ENCODE peak calls at places on chromosomes 7 and 10, in four cellular contexts. One of them, this sample, is unnamed.

GRCh38 chr10:100340948-100341847 is 5.8 kb upstream of the SCD start:
- DNase-seq in HepG2: peak; percentile 77
- DNase-seq in K562: no peak
- DNase-seq in GM12878: no peak
- DNase-seq in this sample: no peak

GRCh38 chr7:100132697-100133137 is 6.0 kb downstream of the MBLAC1 start:
- DNase-seq in GM12878: no peak
- DNase-seq in K562: peak; percentile 87
- DNase-seq in HepG2: peak; percentile 57
- DNase-seq in this sample: no peak

GRCh38 chr10:97788552-97789442 is 17.0 kb upstream of the SFRP5 start:
- DNase-seq in HepG2: peak; percentile 43
- DNase-seq in GM12878: no peak
- DNase-seq in K562: peak; percentile 93
- DNase-seq in this sample: no peak

GRCh38 chr10:27446091-27446918 is 57.8 kb upstream of the RAB18 start:
- DNase-seq in K562: peak; percentile 6
- DNase-seq in HepG2: peak; percentile 3
- DNase-seq in GM12878: no peak
- DNase-seq in this sample: peak; percentile 23

GRCh38 chr10:83667594-83667993 is 471.7 kb upstream of the GHITM start:
- DNase-seq in GM12878: no peak
- DNase-seq in HepG2: no peak
- DNase-seq in K562: no peak
- DNase-seq in this sample: no peak

GRCh38 chr10:29757551-29758297 is 123.0 kb upstream of the SVIL start:
- DNase-seq in K562: no peak
- DNase-seq in HepG2: no peak
- DNase-seq in GM12878: no peak
- DNase-seq in this sample: peak; percentile 85

GRCh38 chr7:37117261-37117660 is 331.4 kb downstream of the ELMO1 start:
- DNase-seq in K562: no peak
- DNase-seq in GM12878: no peak
- DNase-seq in HepG2: no peak
- DNase-seq in this sample: no peak

GRCh38 chr7:49848211-49848841 is 74.9 kb downstream of the VWC2 start:
- DNase-seq in K562: no peak
- DNase-seq in GM12878: no peak
- DNase-seq in HepG2: no peak
- DNase-seq in this sample: no peak

GRCh38 chr10:48667960-48668541 is 16.6 kb upstream of the WDFY4 start:
- DNase-seq in HepG2: no peak
- DNase-seq in GM12878: peak; percentile 94
- DNase-seq in K562: no peak
- DNase-seq in this sample: no peak

GRCh38 chr7:23811540-23811939 is 101.5 kb downstream of the STK31 start:
- DNase-seq in K562: peak; percentile 25
- DNase-seq in GM12878: no peak
- DNase-seq in HepG2: peak; percentile 10
- DNase-seq in this sample: peak; percentile 13

GRCh38 chr10:22437620-22438588 is 92.6 kb downstream of the SPAG6 start:
- DNase-seq in HepG2: peak; percentile 62
- DNase-seq in K562: no peak
- DNase-seq in GM12878: no peak
- DNase-seq in this sample: no peak

GRCh38 chr10:30014511-30014910 is 44.9 kb downstream of the JCAD start:
- DNase-seq in GM12878: no peak
- DNase-seq in K562: no peak
- DNase-seq in HepG2: no peak
- DNase-seq in this sample: no peak

DNA sequence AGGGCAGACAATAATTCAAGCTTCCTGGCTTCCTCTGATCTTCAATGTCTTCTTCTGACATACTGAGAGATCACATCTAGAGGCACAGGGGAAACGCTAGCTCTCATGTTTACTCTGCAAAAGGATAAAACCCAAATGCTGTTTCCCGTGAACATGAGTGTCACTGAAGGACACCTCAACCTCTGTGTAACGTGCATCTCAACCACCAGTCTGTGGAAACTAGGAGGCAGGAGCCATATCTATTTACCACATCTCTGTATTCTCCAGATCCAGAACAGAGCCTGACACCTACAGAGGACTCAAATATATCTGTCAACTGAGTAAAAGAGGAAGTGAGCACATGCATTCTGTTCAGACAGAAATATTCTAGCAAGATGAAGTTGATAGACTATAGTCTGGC is 140.3 kb upstream of the TARP start:
- DNase-seq in HepG2: no peak
- DNase-seq in K562: peak; percentile 21
- DNase-seq in GM12878: no peak
- DNase-seq in this sample: no peak
- TF ChIP-seq ZBTB33 in HepG2: no peak
- TF ChIP-seq ZBTB33 in K562: no peak
- TF ChIP-seq ZBTB33 in GM12878: no peak
- TF ChIP-seq ZBTB33 in this sample: no peak

GRCh38 chr7:47314728-47315601 is 266.9 kb downstream of the TNS3 start:
- DNase-seq in GM12878: no peak
- DNase-seq in HepG2: no peak
- DNase-seq in K562: no peak
- DNase-seq in this sample: no peak
- TF ChIP-seq SRF in GM12878: no peak
- TF ChIP-seq SRF in HepG2: no peak
- TF ChIP-seq SRF in K562: no peak
- TF ChIP-seq SRF in this sample: no peak

DNA sequence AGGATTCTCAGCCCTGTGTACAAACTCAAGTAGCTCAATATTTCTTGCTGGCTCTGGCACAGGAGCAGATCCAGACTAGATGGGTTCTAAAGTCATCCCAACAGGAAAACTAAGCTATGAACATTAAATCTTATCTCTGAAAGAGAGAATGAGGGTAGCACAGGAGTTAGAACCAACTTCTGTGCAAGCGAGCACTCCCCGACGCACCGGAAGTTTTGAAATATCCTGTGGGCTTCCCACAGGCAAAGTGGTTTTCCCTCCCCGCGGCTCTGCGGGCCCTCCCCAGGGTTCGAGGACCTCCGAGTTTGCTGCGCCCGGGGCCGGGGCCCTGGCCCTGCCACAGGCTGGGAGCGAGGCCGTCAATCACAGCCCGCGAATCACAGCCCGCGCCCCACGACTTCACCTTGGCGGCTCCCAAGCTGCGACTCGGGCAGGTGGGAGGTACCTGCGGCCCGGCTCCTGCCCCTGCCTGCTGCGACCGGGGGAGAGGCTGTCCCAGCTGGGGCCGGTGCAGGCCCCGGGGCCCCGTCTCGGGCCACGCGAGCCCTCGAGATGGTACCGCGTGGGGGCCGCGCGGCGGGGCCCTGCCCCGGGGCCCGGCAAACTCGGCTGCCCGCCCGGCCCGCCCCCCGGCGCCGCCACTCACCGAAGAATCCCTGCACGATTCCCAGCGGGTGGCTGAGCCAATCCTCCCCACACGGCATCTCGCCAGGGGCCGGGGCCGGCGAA is 598 bp downstream of the MCMBP start:
- DNase-seq in K562: peak; percentile 29
- DNase-seq in HepG2: no peak
- DNase-seq in GM12878: no peak
- DNase-seq in this sample: peak; percentile 51
- TF ChIP-seq SIN3A in K562: no peak
- TF ChIP-seq SIN3A in HepG2: peak; percentile 58
- TF ChIP-seq SIN3A in GM12878: no peak
- TF ChIP-seq SIN3A in this sample: no peak

GRCh38 chr10:101649530-101650085 is 45.4 kb downstream of the FBXW4 start:
- DNase-seq in K562: no peak
- DNase-seq in HepG2: no peak
- DNase-seq in GM12878: no peak
- DNase-seq in this sample: no peak
- TF ChIP-seq ZBTB33 in K562: no peak
- TF ChIP-seq ZBTB33 in HepG2: no peak
- TF ChIP-seq ZBTB33 in GM12878: no peak
- TF ChIP-seq ZBTB33 in this sample: no peak

GRCh38 chr7:155032978-155033377 is 30.1 kb upstream of the PAXIP1 start:
- DNase-seq in GM12878: no peak
- DNase-seq in HepG2: no peak
- DNase-seq in K562: no peak
- DNase-seq in this sample: no peak
- TF ChIP-seq SRF in GM12878: no peak
- TF ChIP-seq SRF in HepG2: no peak
- TF ChIP-seq SRF in K562: no peak
- TF ChIP-seq SRF in this sample: no peak

DNA sequence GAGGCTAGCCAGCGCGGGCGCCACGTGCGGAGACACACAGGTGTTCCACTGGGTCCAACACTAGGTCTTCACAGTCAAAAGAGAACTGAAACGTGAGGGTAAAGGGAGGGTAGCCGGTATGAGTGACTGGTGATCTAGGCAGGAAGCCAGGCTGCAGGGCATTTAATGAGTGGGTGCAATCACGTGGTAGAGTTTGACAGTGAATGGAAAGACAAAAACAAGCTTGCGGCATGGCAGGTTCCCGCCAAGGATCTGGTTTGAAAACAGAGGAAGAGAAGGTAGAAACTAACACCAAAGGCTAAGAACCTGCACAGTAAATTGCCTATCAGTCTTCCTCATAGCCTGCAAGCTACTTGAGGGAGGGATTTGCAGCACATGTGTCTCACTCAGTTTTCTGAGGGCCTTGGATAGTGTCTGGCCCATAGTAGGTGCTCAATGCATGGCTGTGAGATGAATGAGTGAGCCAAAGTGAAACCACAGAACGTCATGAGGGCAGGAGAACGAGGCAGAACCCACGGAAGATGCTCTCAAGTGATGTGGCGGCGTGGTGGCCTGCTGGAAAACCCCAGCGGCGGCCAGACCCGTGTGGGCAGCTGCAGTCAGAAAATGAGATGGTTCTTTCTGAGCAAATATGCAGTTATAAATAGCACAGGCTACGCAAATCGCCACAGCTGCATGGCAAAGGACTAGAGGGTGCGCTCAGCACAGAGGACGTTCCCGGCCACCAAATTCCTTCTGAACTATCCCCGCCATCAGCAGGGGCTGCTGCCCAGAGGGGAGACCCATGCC is 183.6 kb upstream of the NFE2L3 start:
- DNase-seq in HepG2: no peak
- DNase-seq in K562: no peak
- DNase-seq in GM12878: peak; percentile 98
- DNase-seq in this sample: no peak
- TF ChIP-seq SIN3A in HepG2: no peak
- TF ChIP-seq SIN3A in K562: no peak
- TF ChIP-seq SIN3A in GM12878: peak; percentile 94
- TF ChIP-seq SIN3A in this sample: no peak

GRCh38 chr7:35729966-35730345 is 35.0 kb upstream of the HERPUD2 start:
- DNase-seq in K562: no peak
- DNase-seq in GM12878: no peak
- DNase-seq in HepG2: no peak
- DNase-seq in this sample: no peak
- TF ChIP-seq ZBTB33 in K562: no peak
- TF ChIP-seq ZBTB33 in GM12878: no peak
- TF ChIP-seq ZBTB33 in HepG2: no peak
- TF ChIP-seq ZBTB33 in this sample: no peak